ENCODE peak calls at places on chromosome 3, in nine cellular contexts. K is H4; Q is stimulated activated CD4-positive, alpha-beta T cell treated with anti-CD3 and anti-CD28 coated beads, Interleukin-1b, Interleukin-23, amount 100 ng/mL, for 48 hours; G is T1000; U is fibroblast of the conjunctiva; J is keratinocyte; B is progenitor cell of endocrine pancreas; E is GM19239; R is activated naive CD4-positive, alpha-beta T cell. V is an unnamed sample.

GRCh38 chr3:70065666-70066253 is 66.2 kb downstream of the SAMMSON start:
- DNase-seq in K (peak), Q (no peak), G (no peak), U (no peak), J (no peak), B (no peak), E (no peak), R (no peak), V (no peak)

GRCh38 chr3:117047951-117048705 is 338.5 kb downstream of the TUSC7 start:
- DNase-seq in K (no peak), Q (no peak), G (no peak), U (no peak), J (no peak), B (no peak), E (no peak), R (no peak), V (no peak)

GRCh38 chr3:19972056-19972455 is 25.2 kb downstream of the RAB5A start:
- DNase-seq in K (no peak), Q (no peak), G (no peak), U (no peak), J (no peak), B (no peak), E (no peak), R (no peak), V (no peak)

GRCh38 chr3:181717505-181717904 is 5.8 kb downstream of the SOX2 start:
- DNase-seq in K (no peak), Q (no peak), G (no peak), U (no peak), J (no peak), B (no peak), E (no peak), R (no peak), V (no peak)

GRCh38 chr3:195886181-195887141 is 21.9 kb downstream of the TNK2 start:
- DNase-seq in K (no peak), Q (no peak), G (no peak), U (no peak), J (no peak), B (no peak), E (no peak), R (no peak), V (no peak)

GRCh38 chr3:160343132-160343531 is 55.9 kb downstream of the IFT80 start:
- DNase-seq in K (peak), Q (no peak), G (no peak), U (peak), J (no peak), B (no peak), E (no peak), R (no peak), V (no peak)

GRCh38 chr3:162096874-162097273 is 600.3 kb downstream of the OTOL1 start:
- DNase-seq in K (no peak), Q (no peak), G (no peak), U (no peak), J (no peak), B (no peak), E (no peak), R (no peak), V (no peak)

GRCh38 chr3:109278141-109278540 is 38.2 kb downstream of the DPPA2 start:
- DNase-seq in K (no peak), Q (no peak), G (no peak), U (no peak), J (no peak), B (no peak), E (no peak), R (no peak), V (no peak)

GRCh38 chr3:53045107-53045783 is 628 bp downstream of the SFMBT1 start:
- DNase-seq in K (peak), Q (peak), G (no peak), U (no peak), J (no peak), B (peak), E (peak), R (peak), V (peak)

GRCh38 chr3:183826854-183827253 is 1.5 kb upstream of the MAP6D1 start:
- DNase-seq in K (no peak), Q (no peak), G (no peak), U (no peak), J (no peak), B (no peak), E (no peak), R (no peak), V (no peak)

GRCh38 chr3:45688194-45688881 is 858 bp upstream of the SACM1L start:
- DNase-seq in K (no peak), Q (no peak), G (peak), U (no peak), J (peak), B (peak), E (no peak), R (no peak), V (peak)

GRCh38 chr3:23611737-23612295 is 193.9 kb upstream of the UBE2E1 start:
- DNase-seq in K (no peak), Q (no peak), G (no peak), U (no peak), J (no peak), B (no peak), E (no peak), R (no peak), V (no peak)

GRCh38 chr3:113243846-113244245 is 32.5 kb downstream of the BOC start:
- DNase-seq in K (no peak), Q (no peak), G (no peak), U (no peak), J (no peak), B (no peak), E (no peak), R (no peak), V (no peak)

GRCh38 chr3:42732196-42732828 is 29.7 kb upstream of the HHATL start:
- DNase-seq in K (no peak), Q (no peak), G (no peak), U (no peak), J (no peak), B (no peak), E (no peak), R (no peak), V (no peak)

GRCh38 chr3:114447545-114447944 is 153.7 kb downstream of the TIGIT start:
- DNase-seq in K (no peak), Q (no peak), G (no peak), U (no peak), J (no peak), B (no peak), E (no peak), R (no peak), V (no peak)

GRCh38 chr3:144831955-144832716 is 860.5 kb downstream of the DIPK2A start:
- DNase-seq in K (no peak), Q (no peak), G (no peak), U (no peak), J (no peak), B (no peak), E (no peak), R (no peak), V (no peak)

GRCh38 chr3:152943645-152944044 is 108.7 kb downstream of the P2RY1 start:
- DNase-seq in K (peak), Q (no peak), G (no peak), U (no peak), J (no peak), B (no peak), E (no peak), R (no peak), V (no peak)

GRCh38 chr3:191366675-191367074 is 36.3 kb upstream of the UTS2B start:
- DNase-seq in K (peak), Q (no peak), G (no peak), U (no peak), J (no peak), B (no peak), E (no peak), R (no peak), V (no peak)

V was measured in germinal center.